ENCODE peak calls at places on chromosomes 11 and 22, in eight cellular contexts. F, I, H, Z, G, A, U and B are unnamed samples.

GRCh38 chr11:117909611-117910382 is 19.4 kb downstream of the TMPRSS13 start:
- DNase-seq in A (peak; percentile 15), I (no peak), Z (peak; percentile 57), G (no peak), H (no peak), U (no peak), F (peak; percentile 89), B (no peak)

GRCh38 chr11:129352627-129353026 is 23.0 kb upstream of the BARX2 start:
- DNase-seq in I (no peak), Z (no peak), G (no peak), U (no peak), F (no peak), H (no peak), A (no peak), B (no peak)

GRCh38 chr11:131146817-131147490 is 223.5 kb upstream of the NTM start:
- DNase-seq in H (no peak), I (no peak), A (no peak), F (no peak), G (no peak), Z (no peak), U (no peak), B (no peak)

GRCh38 chr11:64233913-64234839 is at the start of gene VEGFB:
- DNase-seq in I (peak; percentile 85), U (peak; percentile 86), F (peak; percentile 67), Z (peak; percentile 91), H (peak; percentile 48), G (peak; percentile 87), A (peak; percentile 80), B (peak; percentile 90)

GRCh38 chr11:120304526-120304925 is 20.6 kb upstream of the TLCD5 start:
- DNase-seq in I (no peak), H (no peak), U (no peak), F (no peak), G (no peak), Z (no peak), A (no peak), B (no peak)

GRCh38 chr22:48841881-48842582 is 985.6 kb downstream of the BRD1 start:
- DNase-seq in F (no peak), Z (peak; percentile 19), U (no peak), G (no peak), A (no peak), I (no peak), H (no peak), B (no peak)

GRCh38 chr11:26247340-26247739 is 84.6 kb upstream of the ANO3 start:
- DNase-seq in G (no peak), Z (no peak), U (no peak), H (no peak), I (no peak), A (no peak), F (no peak), B (no peak)

GRCh38 chr11:101288392-101288791 is 158.8 kb upstream of the PGR start:
- DNase-seq in F (no peak), G (no peak), Z (no peak), A (no peak), U (no peak), H (no peak), I (no peak), B (no peak)

GRCh38 chr11:7143908-7144307 is 55.1 kb downstream of the RBMXL2 start:
- DNase-seq in Z (no peak), U (no peak), G (no peak), I (no peak), H (peak; percentile 22), F (no peak), A (no peak), B (no peak)

GRCh38 chr11:11584446-11584810 is 37.4 kb downstream of the GALNT18 start:
- DNase-seq in U (no peak), I (no peak), H (no peak), G (no peak), Z (no peak), A (no peak), F (no peak), B (no peak)

GRCh38 chr11:67120881-67121710 is 2.0 kb downstream of the KDM2A start:
- DNase-seq in F (peak; percentile 40), H (peak; percentile 57), U (peak; percentile 53), I (no peak), A (no peak), G (no peak), Z (peak; percentile 70), B (peak; percentile 63)

GRCh38 chr22:25192406-25192805 is 7.3 kb upstream of the CRYBB3 start:
- DNase-seq in F (no peak), A (no peak), I (no peak), U (no peak), Z (no peak), H (no peak), G (no peak), B (no peak)

GRCh38 chr11:22392561-22392960 is 54.4 kb downstream of the SLC17A6 start:
- DNase-seq in H (peak; percentile 14), G (no peak), I (no peak), Z (no peak), U (no peak), F (no peak), A (no peak), B (no peak)

GRCh38 chr11:97963528-97964331 is 1057.0 kb upstream of the CNTN5 start:
- DNase-seq in I (no peak), F (no peak), A (no peak), G (no peak), H (no peak), U (no peak), Z (no peak), B (no peak)

GRCh38 chr22:37457093-37457893 is 28.9 kb downstream of the MFNG start:
- DNase-seq in I (peak; percentile 60), U (peak; percentile 84), F (peak; percentile 86), Z (no peak), A (peak; percentile 34), G (peak; percentile 79), H (peak; percentile 60), B (peak; percentile 78)

GRCh38 chr22:37328017-37328416 is 45.7 kb downstream of the CYTH4 start:
- DNase-seq in H (peak; percentile 55), A (no peak), U (no peak), Z (no peak), F (no peak), G (no peak), I (no peak), B (no peak)

GRCh38 chr11:47912843-47913437 is 64.8 kb upstream of the NUP160 start:
- DNase-seq in G (no peak), A (no peak), I (no peak), F (no peak), Z (no peak), U (no peak), H (no peak), B (no peak)
- TF ChIP-seq POLR2A in G (no peak), A (no peak), I (no peak), F (no peak), Z (no peak), U (no peak), H (no peak), B (no peak)

DNA sequence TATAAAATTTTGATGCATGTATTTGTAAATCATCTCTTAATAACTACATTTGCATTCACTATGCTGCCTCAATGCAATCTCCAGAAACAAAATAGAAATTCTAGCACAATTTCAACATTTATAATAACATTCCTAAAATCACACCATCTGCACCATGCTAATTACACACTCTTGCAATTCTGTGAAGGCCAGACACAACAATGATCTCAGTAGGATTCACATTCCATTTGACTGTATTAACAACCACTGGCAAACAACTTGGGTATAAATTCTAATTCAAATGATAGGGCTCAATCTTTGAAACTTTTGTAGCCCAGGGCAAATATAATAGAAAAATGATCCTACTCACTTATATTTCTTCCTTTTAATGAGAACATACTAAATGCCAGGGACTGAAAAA is 25.9 kb downstream of the RAB6A start:
- DNase-seq in Z (no peak), A (no peak), I (no peak), U (no peak), F (no peak), H (no peak), G (no peak), B (no peak)
- H3K27ac ChIP-seq in Z (no peak overlapping the region), A (no peak overlapping the region), I (no peak overlapping the region), U (no peak overlapping the region), F (no peak overlapping the region), H (no peak overlapping the region), G (no peak overlapping the region), B (no peak overlapping the region)

GRCh38 chr22:19047993-19048392 is 74.2 kb downstream of the DGCR2 start:
- DNase-seq in G (no peak), A (no peak), F (no peak), U (no peak), Z (no peak), H (no peak), I (no peak), B (no peak)
- H3K36me3 ChIP-seq in G (no peaks in the 10 kb centered on the region), A (no peaks in the 10 kb centered on the region), F (no peaks in the 10 kb centered on the region), U (no peaks in the 10 kb centered on the region), Z (peaks cover 48% of the 10 kb centered on the region), H (peaks cover 4% of the 10 kb centered on the region), I (peaks cover 98% of the 10 kb centered on the region), B (peaks cover 98% of the 10 kb centered on the region)

DNA sequence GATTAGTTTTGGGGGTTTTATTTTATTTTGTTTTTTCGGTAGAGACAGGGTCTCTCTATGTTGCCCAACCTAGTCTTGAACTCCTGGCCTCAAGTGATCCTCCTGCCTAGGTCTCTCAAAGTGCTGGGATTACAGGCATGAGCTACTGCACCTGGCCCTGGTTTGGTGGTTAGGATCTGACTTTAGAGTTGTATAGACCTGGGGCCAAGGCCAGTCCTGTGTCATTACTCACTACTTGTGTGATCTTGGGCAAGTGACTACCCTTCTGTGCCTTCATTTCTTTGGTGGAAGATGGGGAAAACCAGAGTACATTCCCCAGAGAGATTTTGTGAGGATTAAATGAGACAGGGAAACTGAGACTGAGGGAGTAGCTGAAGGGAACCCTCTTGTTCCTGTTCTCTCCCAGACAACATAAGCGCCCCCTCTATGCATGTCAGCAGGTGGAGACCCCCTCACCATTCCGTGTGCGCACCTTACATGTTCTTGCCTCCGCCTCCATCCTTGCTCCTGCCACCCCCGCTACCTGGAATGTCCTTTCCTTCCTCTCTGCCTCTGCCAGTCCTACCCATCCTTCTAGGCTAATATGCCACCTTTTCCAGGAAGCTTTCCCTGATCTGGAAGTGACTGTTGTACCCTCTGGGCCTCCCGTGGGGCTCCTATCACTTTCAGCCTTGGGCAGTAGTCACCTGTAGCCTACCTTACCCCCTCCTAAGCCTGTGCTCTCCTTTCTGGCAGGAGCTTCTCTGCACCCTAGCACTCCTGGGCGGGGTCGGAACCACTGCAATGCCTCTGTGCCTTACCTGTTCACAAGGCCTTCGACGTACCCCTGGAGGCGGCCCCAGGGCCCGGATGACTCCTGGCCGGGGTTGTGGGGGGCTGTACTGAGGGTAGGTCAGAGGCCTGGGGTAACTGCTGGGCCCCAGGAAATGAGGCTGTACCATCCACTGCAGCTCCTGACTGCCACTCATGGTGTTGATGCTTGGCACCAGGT is 3.9 kb downstream of the FOSL1 start:
- DNase-seq in G (no peak), U (no peak), H (no peak), A (no peak), F (no peak), I (no peak), Z (no peak), B (no peak)
- TF ChIP-seq POLR2A in G (no peak), U (no peak), H (peak; percentile 3), A (no peak), F (no peak), I (no peak), Z (no peak), B (no peak)

DNA sequence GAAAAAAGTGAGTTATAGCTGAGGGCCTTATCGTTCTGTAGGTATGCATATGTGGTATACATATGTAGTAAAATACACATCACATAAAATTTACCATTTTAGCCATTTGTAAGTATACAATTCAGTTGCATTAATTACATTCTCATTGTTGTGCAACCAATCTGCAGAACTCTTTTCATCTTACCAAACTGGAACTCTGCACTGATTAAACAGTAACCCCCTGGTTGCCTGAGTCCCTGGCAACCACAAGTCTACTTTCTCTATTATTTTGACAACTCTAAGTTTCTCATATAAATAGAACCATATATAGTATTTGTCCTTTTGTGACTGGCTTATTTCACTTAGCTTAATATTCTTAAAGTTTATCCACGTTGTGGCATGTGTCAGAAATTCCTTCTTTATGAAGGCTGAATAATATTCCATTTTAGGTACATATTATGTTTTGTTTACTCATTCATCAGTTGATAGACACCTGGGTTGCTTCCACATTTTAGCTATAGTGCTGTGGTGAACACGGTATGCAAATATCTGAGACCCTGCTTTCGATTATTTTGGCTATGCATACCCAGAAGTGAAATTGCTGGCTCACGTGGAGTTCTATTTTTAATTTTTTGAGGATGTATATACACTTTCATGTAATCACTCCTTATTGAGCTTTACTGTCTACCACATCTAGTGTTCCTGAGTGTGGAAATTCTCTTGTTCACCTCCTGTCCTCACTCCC is 1.6 kb upstream of the DDX10 start:
- DNase-seq in H (no peak), U (no peak), Z (no peak), G (no peak), I (no peak), F (no peak), A (no peak), B (no peak)
- H3K27ac ChIP-seq in H (no peak overlapping the region), U (no peak overlapping the region), Z (no peak overlapping the region), G (no peak overlapping the region), I (no peak overlapping the region), F (no peak overlapping the region), A (no peak overlapping the region), B (no peak overlapping the region)